ENCODE peak calls at places on chromosome 12, in eight cellular contexts. One of them, this sample, is unnamed.

GRCh38 chr12:82019533-82019932 is 260.4 kb upstream of the PPFIA2 start:
- DNase-seq in foreskin fibroblast: no peak
- DNase-seq in NCI-H2107: no peak
- DNase-seq in activated CD8-positive, alpha-beta memory T cell treated with anti-CD3 and anti-CD28 coated beads for 4 hours: no peak
- DNase-seq in activated CD4-positive, alpha-beta T cell treated with anti-CD3 and anti-CD28 coated beads for 4 hours: no peak
- DNase-seq in mammary epithelial cell: no peak
- DNase-seq in iris pigment epithelial cell: no peak
- DNase-seq in psoas muscle: no peak
- DNase-seq in this sample: no peak

GRCh38 chr12:128798543-128799341 is 25.0 kb downstream of the SLC15A4 start:
- DNase-seq in foreskin fibroblast: peak
- DNase-seq in NCI-H2107: no peak
- DNase-seq in activated CD8-positive, alpha-beta memory T cell treated with anti-CD3 and anti-CD28 coated beads for 4 hours: no peak
- DNase-seq in activated CD4-positive, alpha-beta T cell treated with anti-CD3 and anti-CD28 coated beads for 4 hours: no peak
- DNase-seq in mammary epithelial cell: no peak
- DNase-seq in iris pigment epithelial cell: no peak
- DNase-seq in psoas muscle: peak
- DNase-seq in this sample: no peak

GRCh38 chr12:93109794-93110203 is 180.7 kb upstream of the EEA1 start:
- DNase-seq in foreskin fibroblast: no peak
- DNase-seq in NCI-H2107: no peak
- DNase-seq in activated CD8-positive, alpha-beta memory T cell treated with anti-CD3 and anti-CD28 coated beads for 4 hours: no peak
- DNase-seq in activated CD4-positive, alpha-beta T cell treated with anti-CD3 and anti-CD28 coated beads for 4 hours: no peak
- DNase-seq in mammary epithelial cell: no peak
- DNase-seq in iris pigment epithelial cell: no peak
- DNase-seq in psoas muscle: no peak
- DNase-seq in this sample: no peak

GRCh38 chr12:92030618-92031017 is 115.0 kb downstream of the BTG1 start:
- DNase-seq in foreskin fibroblast: peak
- DNase-seq in NCI-H2107: no peak
- DNase-seq in activated CD8-positive, alpha-beta memory T cell treated with anti-CD3 and anti-CD28 coated beads for 4 hours: peak
- DNase-seq in activated CD4-positive, alpha-beta T cell treated with anti-CD3 and anti-CD28 coated beads for 4 hours: peak
- DNase-seq in mammary epithelial cell: peak
- DNase-seq in iris pigment epithelial cell: peak
- DNase-seq in psoas muscle: no peak
- DNase-seq in this sample: no peak

GRCh38 chr12:6310771-6311610 is 509 bp downstream of the PLEKHG6 start:
- DNase-seq in foreskin fibroblast: no peak
- DNase-seq in NCI-H2107: no peak
- DNase-seq in activated CD8-positive, alpha-beta memory T cell treated with anti-CD3 and anti-CD28 coated beads for 4 hours: no peak
- DNase-seq in activated CD4-positive, alpha-beta T cell treated with anti-CD3 and anti-CD28 coated beads for 4 hours: no peak
- DNase-seq in mammary epithelial cell: no peak
- DNase-seq in iris pigment epithelial cell: no peak
- DNase-seq in psoas muscle: no peak
- DNase-seq in this sample: no peak

GRCh38 chr12:94961413-94961812 is 42.1 kb downstream of the NDUFA12 start:
- DNase-seq in foreskin fibroblast: no peak
- DNase-seq in NCI-H2107: no peak
- DNase-seq in activated CD8-positive, alpha-beta memory T cell treated with anti-CD3 and anti-CD28 coated beads for 4 hours: no peak
- DNase-seq in activated CD4-positive, alpha-beta T cell treated with anti-CD3 and anti-CD28 coated beads for 4 hours: no peak
- DNase-seq in mammary epithelial cell: no peak
- DNase-seq in iris pigment epithelial cell: no peak
- DNase-seq in psoas muscle: no peak
- DNase-seq in this sample: no peak

GRCh38 chr12:100671396-100672074 is 98.1 kb downstream of the GAS2L3 start:
- DNase-seq in foreskin fibroblast: no peak
- DNase-seq in NCI-H2107: no peak
- DNase-seq in activated CD8-positive, alpha-beta memory T cell treated with anti-CD3 and anti-CD28 coated beads for 4 hours: no peak
- DNase-seq in activated CD4-positive, alpha-beta T cell treated with anti-CD3 and anti-CD28 coated beads for 4 hours: no peak
- DNase-seq in mammary epithelial cell: no peak
- DNase-seq in iris pigment epithelial cell: no peak
- DNase-seq in psoas muscle: no peak
- DNase-seq in this sample: no peak

GRCh38 chr12:52041695-52042123 is 9.5 kb upstream of the NR4A1 start:
- DNase-seq in foreskin fibroblast: peak
- DNase-seq in NCI-H2107: no peak
- DNase-seq in activated CD8-positive, alpha-beta memory T cell treated with anti-CD3 and anti-CD28 coated beads for 4 hours: no peak
- DNase-seq in activated CD4-positive, alpha-beta T cell treated with anti-CD3 and anti-CD28 coated beads for 4 hours: no peak
- DNase-seq in mammary epithelial cell: peak
- DNase-seq in iris pigment epithelial cell: peak
- DNase-seq in psoas muscle: no peak
- DNase-seq in this sample: no peak

GRCh38 chr12:127268121-127268520 is 998.8 kb upstream of the TMEM132C start:
- DNase-seq in foreskin fibroblast: no peak
- DNase-seq in NCI-H2107: no peak
- DNase-seq in activated CD8-positive, alpha-beta memory T cell treated with anti-CD3 and anti-CD28 coated beads for 4 hours: no peak
- DNase-seq in activated CD4-positive, alpha-beta T cell treated with anti-CD3 and anti-CD28 coated beads for 4 hours: no peak
- DNase-seq in mammary epithelial cell: no peak
- DNase-seq in iris pigment epithelial cell: no peak
- DNase-seq in psoas muscle: no peak
- DNase-seq in this sample: no peak

GRCh38 chr12:51186465-51186864 is 13.5 kb upstream of the TFCP2 start:
- DNase-seq in foreskin fibroblast: no peak
- DNase-seq in NCI-H2107: no peak
- DNase-seq in activated CD8-positive, alpha-beta memory T cell treated with anti-CD3 and anti-CD28 coated beads for 4 hours: no peak
- DNase-seq in activated CD4-positive, alpha-beta T cell treated with anti-CD3 and anti-CD28 coated beads for 4 hours: no peak
- DNase-seq in mammary epithelial cell: no peak
- DNase-seq in iris pigment epithelial cell: no peak
- DNase-seq in psoas muscle: no peak
- DNase-seq in this sample: no peak

GRCh38 chr12:20985399-20985798 is 145.6 kb upstream of the SLCO1B1 start:
- DNase-seq in foreskin fibroblast: no peak
- DNase-seq in NCI-H2107: no peak
- DNase-seq in activated CD8-positive, alpha-beta memory T cell treated with anti-CD3 and anti-CD28 coated beads for 4 hours: no peak
- DNase-seq in activated CD4-positive, alpha-beta T cell treated with anti-CD3 and anti-CD28 coated beads for 4 hours: no peak
- DNase-seq in mammary epithelial cell: no peak
- DNase-seq in iris pigment epithelial cell: no peak
- DNase-seq in psoas muscle: no peak
- DNase-seq in this sample: no peak

GRCh38 chr12:31928246-31929139 is 30.7 kb upstream of the RESF1 start:
- DNase-seq in foreskin fibroblast: no peak
- DNase-seq in NCI-H2107: no peak
- DNase-seq in activated CD8-positive, alpha-beta memory T cell treated with anti-CD3 and anti-CD28 coated beads for 4 hours: no peak
- DNase-seq in activated CD4-positive, alpha-beta T cell treated with anti-CD3 and anti-CD28 coated beads for 4 hours: peak
- DNase-seq in mammary epithelial cell: no peak
- DNase-seq in iris pigment epithelial cell: no peak
- DNase-seq in psoas muscle: no peak
- DNase-seq in this sample: no peak

GRCh38 chr12:64566122-64566521 is 44.2 kb upstream of the RASSF3 start:
- DNase-seq in foreskin fibroblast: peak
- DNase-seq in NCI-H2107: no peak
- DNase-seq in activated CD8-positive, alpha-beta memory T cell treated with anti-CD3 and anti-CD28 coated beads for 4 hours: no peak
- DNase-seq in activated CD4-positive, alpha-beta T cell treated with anti-CD3 and anti-CD28 coated beads for 4 hours: no peak
- DNase-seq in mammary epithelial cell: no peak
- DNase-seq in iris pigment epithelial cell: peak
- DNase-seq in psoas muscle: no peak
- DNase-seq in this sample: no peak